ENCODE peak calls at places on chromosomes 5 and 9, in seven cellular contexts. K is NCI-H345, R is progenitor cell of endocrine pancreas, P is ovary, D is RWPE1, E is testis, I is brain microvascular endothelial cell. M is an unnamed sample.
A peak's percentile ranks its signal among the peaks of the same experiment; 100 is the strongest.

GRCh38 chr9:7637073-7637472 is 162.5 kb downstream of the DMAC1 start:
- DNase-seq in K (no peak), R (no peak), P (no peak), D (no peak), E (no peak), I (no peak), M (no peak)

GRCh38 chr9:25472085-25472607 is 206.1 kb downstream of the TUSC1 start:
- DNase-seq in K (no peak), R (no peak), P (no peak), D (no peak), E (no peak), I (no peak), M (no peak)

GRCh38 chr9:70413798-70414775 is at the start of gene KLF9:
- DNase-seq in K (peak; percentile 77), R (peak; percentile 39), P (peak; percentile 98), D (peak; percentile 99), E (peak; percentile 98), I (peak; percentile 97), M (peak; percentile 94)

GRCh38 chr9:95078934-95079333 is 238.6 kb downstream of the FANCC start:
- DNase-seq in K (no peak), R (no peak), P (peak; percentile 6), D (no peak), E (no peak), I (no peak), M (no peak)

GRCh38 chr5:1527533-1528205 is 3.9 kb upstream of the LPCAT1 start:
- DNase-seq in K (no peak), R (no peak), P (no peak), D (no peak), E (peak; percentile 4), I (no peak), M (no peak)

GRCh38 chr5:124948062-124948753 is 201.8 kb upstream of the ZNF608 start:
- DNase-seq in K (no peak), R (no peak), P (peak; percentile 23), D (no peak), E (no peak), I (no peak), M (no peak)

GRCh38 chr5:36147681-36148080 is 4.0 kb downstream of the LMBRD2 start:
- DNase-seq in K (no peak), R (no peak), P (no peak), D (no peak), E (no peak), I (no peak), M (no peak)

GRCh38 chr9:111866976-111867375 is 29.6 kb upstream of the UGCG start:
- DNase-seq in K (no peak), R (no peak), P (no peak), D (peak; percentile 88), E (no peak), I (peak; percentile 81), M (no peak)

GRCh38 chr5:134100283-134101011 is 14.0 kb upstream of the TCF7 start:
- DNase-seq in K (no peak), R (no peak), P (no peak), D (peak; percentile 64), E (peak; percentile 40), I (peak; percentile 78), M (peak; percentile 45)

M was measured in right cardiac atrium.